ENCODE peak calls at places on chromosomes 11 and 22, in eight cellular contexts. D is T-helper 1 cell, G is activated T-cell treated with anti-CD3 and anti-CD28 coated beads for 48 hours, B is lower lobe of right lung, W is HS-27A, E is AG08396, T is NCI-H187 treated with DMSO at 0.1 percent for 48 hours, L is NCI-H1105. A is an unnamed sample.

GRCh38 chr11:48228761-48229160 is 12.2 kb downstream of the OR4B1 start:
- DNase-seq in D (no peak), G (no peak), B (no peak), W (no peak), E (no peak), T (no peak), L (no peak), A (no peak)

GRCh38 chr22:20170170-20170569 is 19.3 kb upstream of the CCDC188 start:
- DNase-seq in D (no peak), G (no peak), B (no peak), W (no peak), E (no peak), T (no peak), L (no peak), A (no peak)

GRCh38 chr11:61522881-61523280 is 14.3 kb downstream of the LRRC10B start:
- DNase-seq in D (no peak), G (no peak), B (no peak), W (no peak), E (no peak), T (no peak), L (no peak), A (no peak)

GRCh38 chr11:76023408-76024068 is 182.8 kb downstream of the WNT11 start:
- DNase-seq in D (no peak), G (no peak), B (no peak), W (no peak), E (no peak), T (no peak), L (no peak), A (no peak)

GRCh38 chr22:44443641-44444235 is 54.3 kb downstream of the RTL6 start:
- DNase-seq in D (no peak), G (no peak), B (no peak), W (no peak), E (no peak), T (no peak), L (no peak), A (no peak)

GRCh38 chr11:73999581-74000306 is 9.1 kb downstream of the UCP3 start:
- DNase-seq in D (no peak), G (no peak), B (no peak), W (no peak), E (no peak), T (peak), L (no peak), A (peak)

GRCh38 chr11:113992459-113993105 is 17.7 kb downstream of the HTR3A start:
- DNase-seq in D (no peak), G (no peak), B (no peak), W (no peak), E (no peak), T (no peak), L (peak), A (peak)

GRCh38 chr22:23225724-23226496 is 45.6 kb downstream of the BCR start:
- DNase-seq in D (peak), G (no peak), B (peak), W (peak), E (peak), T (no peak), L (no peak), A (no peak)

GRCh38 chr11:114284914-114285313 is 11.3 kb upstream of the NNMT start:
- DNase-seq in D (no peak), G (no peak), B (no peak), W (no peak), E (no peak), T (no peak), L (no peak), A (no peak)

GRCh38 chr11:13278620-13279486 is 1.3 kb downstream of the BMAL1 start:
- DNase-seq in D (no peak), G (no peak), B (peak), W (no peak), E (peak), T (no peak), L (no peak), A (no peak)

GRCh38 chr11:63534895-63535461 is 1.6 kb upstream of the PLAAT4 start:
- DNase-seq in D (peak), G (no peak), B (no peak), W (no peak), E (no peak), T (no peak), L (no peak), A (no peak)

GRCh38 chr11:92322225-92322624 is 97.6 kb downstream of the FAT3 start:
- DNase-seq in D (no peak), G (no peak), B (no peak), W (peak), E (peak), T (no peak), L (no peak), A (no peak)

GRCh38 chr22:50176850-50177536 is 6.5 kb downstream of the PANX2 start:
- DNase-seq in D (no peak), G (no peak), B (peak), W (no peak), E (no peak), T (no peak), L (no peak), A (no peak)

GRCh38 chr11:124068711-124069110 is 27.6 kb upstream of the OR10G7 start:
- DNase-seq in D (no peak), G (no peak), B (no peak), W (no peak), E (no peak), T (no peak), L (no peak), A (no peak)

GRCh38 chr11:126124284-126124683 is 61.6 kb upstream of the CDON start:
- DNase-seq in D (no peak), G (no peak), B (no peak), W (no peak), E (no peak), T (no peak), L (peak), A (peak)

GRCh38 chr11:2089536-2090165 is 49.5 kb downstream of the IGF2 start:
- DNase-seq in D (peak), G (peak), B (peak), W (no peak), E (peak), T (no peak), L (no peak), A (peak)

GRCh38 chr11:103608566-103608965 is 427.9 kb upstream of the DDI1 start:
- DNase-seq in D (no peak), G (no peak), B (no peak), W (no peak), E (no peak), T (no peak), L (no peak), A (no peak)

GRCh38 chr22:40690370-40690769 is 11.1 kb downstream of the MCHR1 start:
- DNase-seq in D (no peak), G (no peak), B (no peak), W (no peak), E (no peak), T (no peak), L (no peak), A (no peak)

GRCh38 chr11:7596975-7597391 is 76.3 kb downstream of the CYB5R2 start:
- DNase-seq in D (no peak), G (no peak), B (no peak), W (no peak), E (no peak), T (no peak), L (no peak), A (no peak)

GRCh38 chr11:19242184-19242932 is 1.6 kb upstream of the E2F8 start:
- DNase-seq in D (peak), G (peak), B (no peak), W (no peak), E (peak), T (no peak), L (no peak), A (no peak)

GRCh38 chr11:132610216-132610615 is 922.1 kb downstream of the OPCML start:
- DNase-seq in D (no peak), G (no peak), B (no peak), W (no peak), E (peak), T (no peak), L (no peak), A (no peak)

GRCh38 chr22:49297871-49298721 is 529.6 kb downstream of the BRD1 start:
- DNase-seq in D (no peak), G (no peak), B (no peak), W (no peak), E (no peak), T (no peak), L (no peak), A (no peak)

GRCh38 chr22:28171135-28171534 is 252.1 kb upstream of the PITPNB start:
- DNase-seq in D (no peak), G (no peak), B (no peak), W (no peak), E (no peak), T (no peak), L (no peak), A (no peak)

GRCh38 chr22:44530106-44530505 is 32.1 kb upstream of the RTL6 start:
- DNase-seq in D (no peak), G (no peak), B (no peak), W (no peak), E (no peak), T (no peak), L (no peak), A (no peak)

GRCh38 chr11:14248577-14248976 is 110.4 kb downstream of the RRAS2 start:
- DNase-seq in D (peak), G (no peak), B (no peak), W (no peak), E (no peak), T (no peak), L (no peak), A (no peak)

GRCh38 chr22:47195676-47196492 is 433.4 kb downstream of the TBC1D22A start:
- DNase-seq in D (no peak), G (no peak), B (peak), W (no peak), E (no peak), T (no peak), L (peak), A (no peak)

GRCh38 chr22:40070701-40071100 is 75.9 kb downstream of the FAM83F start:
- DNase-seq in D (no peak), G (no peak), B (no peak), W (no peak), E (no peak), T (no peak), L (no peak), A (no peak)

GRCh38 chr11:70913715-70914231 is 338.6 kb downstream of the SHANK2 start:
- DNase-seq in D (no peak), G (no peak), B (peak), W (no peak), E (no peak), T (peak), L (peak), A (peak)

GRCh38 chr11:73291196-73291595 is 16.9 kb upstream of the ARHGEF17 start:
- DNase-seq in D (no peak), G (no peak), B (no peak), W (no peak), E (no peak), T (no peak), L (no peak), A (no peak)

GRCh38 chr22:18977824-18978425 is 41.8 kb upstream of the PRODH start:
- DNase-seq in D (no peak), G (no peak), B (peak), W (no peak), E (no peak), T (no peak), L (no peak), A (no peak)

GRCh38 chr11:131389582-131389981 is 19.2 kb downstream of the NTM start:
- DNase-seq in D (no peak), G (no peak), B (no peak), W (no peak), E (no peak), T (no peak), L (no peak), A (no peak)

GRCh38 chr22:21898354-21898896 is 31.0 kb upstream of the MAPK1 start:
- DNase-seq in D (no peak), G (no peak), B (no peak), W (no peak), E (no peak), T (no peak), L (no peak), A (no peak)

GRCh38 chr11:46105902-46106301 is 15.4 kb downstream of the PHF21A start:
- DNase-seq in D (no peak), G (no peak), B (no peak), W (no peak), E (no peak), T (no peak), L (no peak), A (no peak)

GRCh38 chr11:70525006-70525405 is 126.7 kb downstream of the CTTN start:
- DNase-seq in D (no peak), G (no peak), B (no peak), W (no peak), E (no peak), T (peak), L (peak), A (no peak)

GRCh38 chr22:46329616-46330015 is 5.9 kb upstream of the TRMU start:
- DNase-seq in D (no peak), G (no peak), B (peak), W (no peak), E (no peak), T (no peak), L (no peak), A (no peak)